ENCODE peak calls at places on chromosome 13, in five cellular contexts. K, N, Z, R and U are unnamed samples. For H3K4me1, the result is how much of the 10 kb centered on the place peaks cover.

GRCh38 chr13:64069892-64070291 is 2654.2 kb upstream of the PCDH20 start:
- DNase-seq in R (no peak), N (no peak), K (no peak), Z (no peak), U (no peak)

GRCh38 chr13:49584771-49585182 is 581 bp downstream of the RCBTB1 start:
- DNase-seq in K (no peak), R (no peak), Z (no peak), N (no peak), U (no peak)

GRCh38 chr13:99432637-99433542 is 68.4 kb upstream of the TM9SF2 start:
- DNase-seq in N (peak), R (no peak), K (peak), Z (peak), U (peak)

GRCh38 chr13:28606466-28606865 is 52.5 kb upstream of the POMP start:
- DNase-seq in Z (no peak), R (no peak), K (no peak), N (no peak), U (no peak)

GRCh38 chr13:64130600-64130999 is 2715.0 kb upstream of the PCDH20 start:
- DNase-seq in K (no peak), Z (no peak), N (no peak), R (no peak), U (no peak)

GRCh38 chr13:20127263-20127562 is 33.6 kb downstream of the GJA3 start:
- DNase-seq in Z (no peak), N (no peak), K (no peak), R (no peak), U (no peak)

GRCh38 chr13:43297967-43298366 is 274.6 kb downstream of the DNAJC15 start:
- DNase-seq in Z (no peak), R (no peak), N (no peak), K (no peak), U (no peak)

GRCh38 chr13:48749699-48750473 is 96.2 kb downstream of the CYSLTR2 start:
- DNase-seq in K (peak), Z (peak), R (peak), N (peak), U (peak)

GRCh38 chr13:24564881-24565280 is 52.3 kb upstream of the PARP4 start:
- DNase-seq in R (no peak), N (no peak), Z (no peak), K (no peak), U (no peak)

GRCh38 chr13:46666727-46667456 is 113.9 kb downstream of the LRCH1 start:
- DNase-seq in R (no peak), K (no peak), Z (no peak), N (no peak), U (no peak)

GRCh38 chr13:74575729-74576125 is 441.5 kb upstream of the KLF12 start:
- DNase-seq in K (peak), N (peak), Z (peak), R (peak), U (peak)

GRCh38 chr13:32443111-32443510 is 15.2 kb upstream of the N4BP2L1 start:
- DNase-seq in Z (no peak), R (no peak), K (peak), N (peak), U (no peak)

GRCh38 chr13:27827646-27828045 is 35.4 kb downstream of the GSX1 start:
- DNase-seq in R (no peak), N (no peak), K (no peak), Z (no peak), U (no peak)

GRCh38 chr13:23509781-23510543 is 60.2 kb upstream of the TNFRSF19 start:
- DNase-seq in Z (no peak), K (no peak), N (no peak), R (no peak), U (no peak)

GRCh38 chr13:29849731-29850212 is 645 bp downstream of the UBL3 start:
- DNase-seq in Z (peak), R (peak), K (peak), N (peak), U (peak)

GRCh38 chr13:24022568-24022967 is 125.3 kb upstream of the C1QTNF9B start:
- DNase-seq in R (no peak), Z (no peak), N (no peak), K (no peak), U (no peak)

GRCh38 chr13:44816701-44817684 is 172.3 kb downstream of the NUFIP1 start:
- DNase-seq in Z (no peak), R (no peak), K (peak), N (no peak), U (no peak)

GRCh38 chr13:81562598-81562997 is 1221.7 kb upstream of the SPRY2 start:
- DNase-seq in Z (no peak), K (no peak), N (no peak), R (no peak), U (no peak)

GRCh38 chr13:44868397-44868796 is 120.9 kb downstream of the NUFIP1 start:
- DNase-seq in K (no peak), Z (no peak), R (no peak), N (no peak), U (no peak)

GRCh38 chr13:36918246-36919060 is 1.6 kb downstream of the SMAD9 start:
- DNase-seq in R (no peak), K (no peak), N (peak), Z (no peak), U (no peak)

GRCh38 chr13:39263033-39263432 is 224.8 kb downstream of the NHLRC3 start:
- DNase-seq in R (peak), Z (peak), N (peak), K (peak), U (no peak)

GRCh38 chr13:58298556-58299135 is 667.1 kb downstream of the PCDH17 start:
- DNase-seq in N (no peak), K (no peak), Z (no peak), R (no peak), U (no peak)

GRCh38 chr13:77285098-77285497 is 41.8 kb downstream of the MYCBP2 start:
- DNase-seq in R (no peak), K (no peak), N (no peak), Z (no peak), U (no peak)

GRCh38 chr13:41459754-41460111 is 2.4 kb downstream of the RGCC start:
- DNase-seq in N (no peak), K (no peak), Z (no peak), R (no peak), U (no peak)

GRCh38 chr13:26784704-26785639 is 24.4 kb upstream of the GPR12 start:
- DNase-seq in Z (no peak), N (peak), K (no peak), R (no peak), U (no peak)

GRCh38 chr13:46749951-46750350 is 47.0 kb downstream of the ESD start:
- DNase-seq in Z (no peak), R (no peak), N (no peak), K (no peak), U (no peak)

GRCh38 chr13:51768976-51769375 is 35.0 kb downstream of the DHRS12 start:
- DNase-seq in K (no peak), R (no peak), N (no peak), Z (no peak), U (no peak)

GRCh38 chr13:92602560-92602959 is 624.0 kb upstream of the GPC6 start:
- DNase-seq in K (no peak), R (no peak), N (no peak), Z (no peak), U (no peak)

GRCh38 chr13:94129490-94129894 is 350.0 kb downstream of the DCT start:
- DNase-seq in K (no peak), N (no peak), Z (no peak), R (no peak), U (no peak)

GRCh38 chr13:30107536-30108136 is 199.7 kb downstream of the KATNAL1 start:
- DNase-seq in Z (peak), K (peak), N (no peak), R (no peak), U (no peak)

GRCh38 chr13:82674546-82674945 is 1207.7 kb downstream of the SLITRK1 start:
- DNase-seq in R (no peak), K (no peak), N (no peak), Z (no peak), U (no peak)

GRCh38 chr13:114200673-114201005 is 21.6 kb downstream of the CFAP97D2 start:
- DNase-seq in R (no peak), K (no peak), Z (no peak), N (no peak), U (no peak)
- TF ChIP-seq EP300 in R (no peak), K (no peak), Z (no peak), N (no peak), U (no peak)

GRCh38 chr13:110138700-110139036 is 168.3 kb downstream of the COL4A1 start:
- DNase-seq in N (no peak), Z (no peak), R (no peak), K (no peak), U (no peak)

GRCh38 chr13:110137677-110138008 is 169.3 kb downstream of the COL4A1 start:
- DNase-seq in R (peak), N (peak), Z (no peak), K (peak), U (no peak)

GRCh38 chr13:110138009-110138699 is 168.8 kb downstream of the COL4A1 start:
- DNase-seq in N (peak), K (peak), R (peak), Z (peak), U (peak)

GRCh38 chr13:110136660-110137585 is 170.0 kb downstream of the COL4A1 start:
- DNase-seq in K (no peak), N (no peak), R (no peak), Z (no peak), U (no peak)

DNA sequence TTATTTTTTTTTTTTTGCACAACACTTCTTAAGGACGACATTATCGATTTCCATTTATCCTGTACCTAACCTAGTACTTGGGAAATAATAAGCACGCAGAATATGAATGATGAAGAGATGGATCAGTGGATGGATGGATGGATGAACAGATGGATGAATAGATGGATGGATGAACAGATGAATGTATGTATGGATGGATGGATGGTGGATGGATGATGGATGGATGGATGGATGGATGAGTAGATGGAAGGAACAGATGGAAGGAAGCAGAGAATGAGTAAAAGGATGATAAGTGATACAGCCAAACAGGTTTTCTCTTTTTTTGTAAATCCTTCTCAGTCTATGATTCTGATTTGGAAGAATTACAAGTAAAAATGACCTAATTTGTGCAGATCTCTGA is 166.9 kb downstream of the COL4A1 start:
- DNase-seq in R (no peak), N (no peak), Z (no peak), K (no peak), U (no peak)
- H3K4me1 ChIP-seq in R (under half), N (under half), Z (under half), K (under half), U (under half)

GRCh38 chr13:113742000-113742441 is 17.0 kb upstream of the TMEM255B start:
- DNase-seq in N (peak), R (peak), K (peak), Z (peak), U (no peak)
- TF ChIP-seq EP300 in N (no peak), R (no peak), K (no peak), Z (no peak), U (no peak)

GRCh38 chr13:97246596-97246995 is 24.5 kb downstream of the MBNL2 start:
- DNase-seq in K (no peak), N (no peak), Z (no peak), R (no peak), U (no peak)
- H3K4me1 ChIP-seq in K (half or more), N (half or more), Z (half or more), R (under half), U (half or more)

DNA sequence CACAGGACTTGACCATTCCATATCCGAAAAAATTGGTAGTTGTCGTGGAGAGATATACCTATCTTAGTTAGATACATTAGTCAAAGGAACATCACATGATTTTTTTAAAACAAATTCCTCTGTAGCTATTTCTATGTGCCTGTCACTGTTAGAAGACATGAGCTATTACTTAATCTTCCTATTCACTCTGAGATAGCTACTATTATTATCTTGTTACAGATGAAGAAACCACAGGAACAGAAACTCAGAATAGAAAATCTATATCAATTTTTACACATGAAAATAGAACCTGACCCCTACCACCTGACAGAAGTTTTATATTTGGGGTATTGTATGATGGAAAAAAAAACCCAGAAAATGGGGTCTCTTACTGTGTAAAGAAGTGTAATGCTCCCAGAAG is 68.9 kb upstream of the TDRD3 start:
- DNase-seq in Z (no peak), R (no peak), K (no peak), N (no peak), U (no peak)
- TF ChIP-seq EP300 in Z (no peak), R (no peak), K (no peak), N (no peak), U (no peak)